ENCODE peak calls at places on chromosomes 13 and 19, in nine cellular contexts. A is stimulated activated naive B cell treated with anti-CD40 and anti-IgM and Interleukin-4, amounts not matched to agents 10 μg/mL and 1 μg/mL and 100 μg/mL, for 72 hours; B is aorta; Z is T-helper 17 cell; R is left lung; D is PC-3; M is activated T-helper 17 cell treated with anti-CD3 and anti-CD28 coated beads, Interleukin-2, amount 50 U/mL, for 72 hours; F is heart left ventricle; W is naive thymus-derived CD8-positive, alpha-beta T cell. U is an unnamed sample.

GRCh38 chr19:14565765-14566711 is 5.8 kb downstream of the NDUFB7 start:
- ATAC-seq in D (no peak), B (no peak), F (no peak), A (no peak), Z (no peak), W (no peak), M (no peak), R (no peak), U (no peak)

GRCh38 chr19:6837525-6837924 is 49.9 kb upstream of the ADGRE1 start:
- ATAC-seq in B (no peak), A (peak), W (no peak), F (no peak), Z (no peak), M (no peak), D (no peak), R (no peak), U (no peak)

GRCh38 chr13:59901191-59901590 is 262.5 kb downstream of the DIAPH3 start:
- ATAC-seq in D (no peak), W (no peak), A (no peak), B (no peak), F (no peak), M (no peak), Z (no peak), R (no peak), U (no peak)

GRCh38 chr13:109243311-109243951 is 543.0 kb downstream of the IRS2 start:
- ATAC-seq in W (no peak), A (no peak), R (peak), B (peak), F (peak), M (no peak), D (peak), Z (no peak), U (peak)

GRCh38 chr13:32471187-32471922 is 43.4 kb upstream of the N4BP2L1 start:
- ATAC-seq in R (peak), M (peak), B (peak), A (no peak), Z (no peak), F (peak), D (no peak), W (no peak), U (peak)

GRCh38 chr13:53064721-53065120 is 36.1 kb downstream of the OLFM4 start:
- ATAC-seq in F (peak), A (no peak), Z (no peak), M (no peak), B (no peak), D (no peak), R (no peak), W (no peak), U (no peak)

GRCh38 chr13:95541308-95541707 is 11.2 kb upstream of the CLDN10 start:
- ATAC-seq in B (no peak), W (no peak), D (no peak), Z (no peak), R (no peak), M (no peak), F (peak), A (no peak), U (no peak)

GRCh38 chr13:33119022-33119735 is 103.0 kb downstream of the KL start:
- ATAC-seq in W (no peak), R (no peak), M (no peak), B (no peak), Z (no peak), A (no peak), F (no peak), D (no peak), U (no peak)

GRCh38 chr19:17001603-17002183 is 24.9 kb downstream of the CPAMD8 start:
- ATAC-seq in W (peak), Z (peak), R (peak), A (peak), F (peak), M (peak), D (no peak), B (peak), U (peak)

GRCh38 chr13:80309926-80310325 is 31.0 kb downstream of the SPRY2 start:
- ATAC-seq in B (no peak), Z (no peak), D (no peak), W (no peak), M (no peak), A (no peak), F (peak), R (no peak), U (no peak)